ENCODE peak calls at places on chromosomes 3 and 15, in eight cellular contexts. Q is AG10803, O is GM12865, A is fibroblast of lung, V is H9, D is breast epithelium, M is BE2C, G is astrocyte. S is an unnamed sample.

GRCh38 chr15:90001062-90001682 is at the start of gene ZNF710:
- DNase-seq in Q (peak; percentile 73), O (peak; percentile 67), A (peak; percentile 80), V (peak; percentile 73), D (peak; percentile 32), M (peak; percentile 72), G (peak; percentile 67), S (no peak)

GRCh38 chr15:78604420-78604819 is 16.4 kb downstream of the CHRNA3 start:
- DNase-seq in Q (no peak), O (no peak), A (no peak), V (no peak), D (no peak), M (no peak), G (no peak), S (peak; percentile 32)

GRCh38 chr3:151501905-151502615 is 41.2 kb upstream of the IGSF10 start:
- DNase-seq in Q (no peak), O (no peak), A (peak; percentile 21), V (no peak), D (no peak), M (no peak), G (no peak), S (no peak)

GRCh38 chr3:108125151-108125540 is 34.3 kb upstream of the CD47 start:
- DNase-seq in Q (no peak), O (peak; percentile 27), A (no peak), V (no peak), D (no peak), M (no peak), G (no peak), S (no peak)

GRCh38 chr3:139308156-139309017 is 35.4 kb upstream of the MRPS22 start:
- DNase-seq in Q (no peak), O (no peak), A (no peak), V (no peak), D (no peak), M (no peak), G (no peak), S (no peak)

GRCh38 chr15:41499109-41499851 is 5.6 kb downstream of the ITPKA start:
- DNase-seq in Q (no peak), O (no peak), A (no peak), V (no peak), D (no peak), M (no peak), G (no peak), S (no peak)

GRCh38 chr3:41131224-41131623 is 68.1 kb upstream of the CTNNB1 start:
- DNase-seq in Q (no peak), O (no peak), A (no peak), V (peak; percentile 40), D (no peak), M (no peak), G (peak; percentile 20), S (no peak)

GRCh38 chr3:142077859-142078500 is 71.4 kb downstream of the TFDP2 start:
- DNase-seq in Q (no peak), O (no peak), A (no peak), V (no peak), D (no peak), M (no peak), G (no peak), S (no peak)

GRCh38 chr3:12663311-12663935 is 494 bp downstream of the RAF1 start:
- DNase-seq in Q (peak; percentile 53), O (no peak), A (peak; percentile 44), V (no peak), D (peak; percentile 48), M (peak; percentile 17), G (no peak), S (peak; percentile 25)

GRCh38 chr15:80568298-80568697 is 126.8 kb upstream of the ABHD17C start:
- DNase-seq in Q (no peak), O (peak; percentile 57), A (peak; percentile 9), V (no peak), D (no peak), M (no peak), G (peak; percentile 82), S (no peak)

GRCh38 chr3:73502609-73503560 is 121.9 kb downstream of the PDZRN3 start:
- DNase-seq in Q (peak; percentile 92), O (peak; percentile 92), A (peak; percentile 93), V (peak; percentile 73), D (peak; percentile 45), M (peak; percentile 75), G (peak; percentile 92), S (no peak)

GRCh38 chr15:42332331-42332730 is 27.0 kb upstream of the CAPN3 start:
- DNase-seq in Q (peak; percentile 36), O (no peak), A (no peak), V (no peak), D (no peak), M (no peak), G (peak; percentile 36), S (no peak)

GRCh38 chr3:15331606-15332404 is 581 bp downstream of the SH3BP5 start:
- DNase-seq in Q (no peak), O (peak; percentile 25), A (peak; percentile 34), V (peak; percentile 35), D (no peak), M (peak; percentile 13), G (peak; percentile 27), S (no peak)

GRCh38 chr3:107065094-107065861 is 312.0 kb upstream of the CCDC54 start:
- DNase-seq in Q (no peak), O (no peak), A (no peak), V (no peak), D (peak; percentile 24), M (peak; percentile 43), G (no peak), S (no peak)

GRCh38 chr3:138359549-138360271 is 11.3 kb downstream of the MRAS start:
- DNase-seq in Q (no peak), O (no peak), A (no peak), V (no peak), D (no peak), M (no peak), G (no peak), S (no peak)

GRCh38 chr3:130715616-130716015 is 31.0 kb downstream of the PIK3R4 start:
- DNase-seq in Q (peak; percentile 15), O (no peak), A (no peak), V (no peak), D (no peak), M (no peak), G (no peak), S (no peak)

GRCh38 chr15:100905855-100906254 is 13.3 kb upstream of the LRRK1 start:
- DNase-seq in Q (no peak), O (no peak), A (no peak), V (no peak), D (no peak), M (no peak), G (no peak), S (no peak)

GRCh38 chr3:117666316-117666715 is 956.7 kb downstream of the TUSC7 start:
- DNase-seq in Q (no peak), O (no peak), A (no peak), V (no peak), D (no peak), M (no peak), G (no peak), S (no peak)

GRCh38 chr15:40472171-40472727 is 1.5 kb downstream of the CHST14 start:
- DNase-seq in Q (no peak), O (no peak), A (no peak), V (no peak), D (no peak), M (no peak), G (no peak), S (no peak)

GRCh38 chr3:15295506-15295905 is 36.9 kb downstream of the SH3BP5 start:
- DNase-seq in Q (peak; percentile 89), O (no peak), A (peak; percentile 24), V (no peak), D (no peak), M (no peak), G (peak; percentile 95), S (no peak)

GRCh38 chr15:73237910-73238309 is 130.8 kb downstream of the HCN4 start:
- DNase-seq in Q (no peak), O (no peak), A (no peak), V (no peak), D (no peak), M (no peak), G (no peak), S (no peak)

GRCh38 chr3:105891101-105891500 is 22.3 kb upstream of the CBLB start:
- DNase-seq in Q (no peak), O (no peak), A (no peak), V (no peak), D (no peak), M (no peak), G (no peak), S (no peak)

GRCh38 chr3:189292667-189293478 is 121.1 kb downstream of the TPRG1 start:
- DNase-seq in Q (peak; percentile 8), O (no peak), A (no peak), V (no peak), D (peak; percentile 77), M (no peak), G (no peak), S (no peak)

GRCh38 chr3:129434140-129434539 is 5.6 kb downstream of the MBD4 start:
- DNase-seq in Q (no peak), O (no peak), A (no peak), V (no peak), D (no peak), M (no peak), G (no peak), S (no peak)
- TF ChIP-seq CTCF in Q (no peak), O (no peak), A (no peak), V (no peak), D (no peak), M (no peak), G (no peak), S (no peak)

DNA sequence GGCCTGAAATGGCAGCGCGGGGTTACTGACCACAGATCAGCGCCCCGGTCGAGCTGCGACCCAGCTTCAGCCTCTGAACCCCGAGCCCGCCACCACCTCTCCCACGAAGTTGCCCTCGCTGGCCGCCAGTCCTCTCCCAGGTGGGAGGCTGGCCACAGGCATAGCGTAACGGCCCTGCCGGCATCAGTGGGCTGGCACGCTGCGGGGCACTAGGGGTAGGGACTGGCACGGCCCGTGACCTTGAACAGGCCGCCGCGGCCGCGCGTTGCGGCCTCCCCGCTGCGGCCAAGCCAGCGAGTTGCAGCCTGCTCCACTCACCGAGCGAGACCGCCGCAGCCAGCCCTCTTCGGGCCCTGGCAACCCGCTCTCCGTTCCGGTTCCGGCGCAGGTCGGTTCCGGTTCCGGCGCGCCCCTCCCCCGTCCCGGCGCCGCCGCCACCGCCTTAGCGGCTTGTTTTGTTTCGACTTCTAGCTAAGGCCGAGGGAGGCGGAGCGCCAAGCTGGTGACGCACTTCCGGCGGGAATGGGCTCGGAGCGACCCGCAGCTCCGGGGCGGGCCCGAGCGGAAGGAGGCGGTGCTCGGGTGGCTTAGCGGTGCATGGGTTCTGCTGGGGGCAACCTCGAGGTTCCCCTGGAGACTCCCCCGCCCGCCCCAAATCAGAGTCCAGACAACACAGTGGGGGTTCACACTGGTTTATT is at the start of gene USP19:
- DNase-seq in Q (peak; percentile 92), O (peak; percentile 95), A (peak; percentile 93), V (peak; percentile 96), D (peak; percentile 91), M (peak; percentile 87), G (peak; percentile 83), S (peak; percentile 78)
- TF ChIP-seq CTCF in Q (no peak), O (no peak), A (no peak), V (no peak), D (no peak), M (no peak), G (no peak), S (no peak)

GRCh38 chr15:60787737-60788513 is 309.0 kb upstream of the ICE2 start:
- DNase-seq in Q (no peak), O (peak; percentile 54), A (no peak), V (no peak), D (no peak), M (no peak), G (no peak), S (no peak)
- TF ChIP-seq CTCF in Q (peak; percentile 40), O (peak; percentile 68), A (peak; percentile 64), V (peak; percentile 76), D (no peak), M (peak; percentile 43), G (peak; percentile 45), S (peak; percentile 36)

GRCh38 chr3:118666-119065 is 77.9 kb upstream of the CHL1 start:
- DNase-seq in Q (no peak), O (no peak), A (no peak), V (no peak), D (no peak), M (no peak), G (no peak), S (no peak)
- TF ChIP-seq CTCF in Q (no peak), O (no peak), A (no peak), V (no peak), D (no peak), M (no peak), G (no peak), S (no peak)